ENCODE peak calls at places on chromosomes 2 and 18, in four cellular contexts. One of them, this sample, is unnamed.
A peak's percentile ranks its signal among the peaks of the same experiment; 100 is the strongest.

GRCh38 chr2:143451622-143452021 is 322.4 kb downstream of the ARHGAP15 start:
- DNase-seq in mesendoderm: no peak
- DNase-seq in H1: no peak
- DNase-seq in IMR-90: peak; percentile 41
- DNase-seq in this sample: no peak

GRCh38 chr2:111923271-111923670 is 24.9 kb downstream of the MERTK start:
- DNase-seq in mesendoderm: no peak
- DNase-seq in H1: no peak
- DNase-seq in IMR-90: peak; percentile 74
- DNase-seq in this sample: no peak

GRCh38 chr18:36519358-36519757 is 221.8 kb downstream of the FHOD3 start:
- DNase-seq in mesendoderm: no peak
- DNase-seq in H1: no peak
- DNase-seq in IMR-90: peak; percentile 52
- DNase-seq in this sample: no peak

GRCh38 chr2:170656669-170657068 is 58.5 kb upstream of the SP5 start:
- DNase-seq in mesendoderm: no peak
- DNase-seq in H1: no peak
- DNase-seq in IMR-90: no peak
- DNase-seq in this sample: no peak

GRCh38 chr18:57698571-57699276 is 77.1 kb upstream of the NARS1 start:
- DNase-seq in mesendoderm: peak; percentile 74
- DNase-seq in H1: no peak
- DNase-seq in IMR-90: peak; percentile 74
- DNase-seq in this sample: no peak

GRCh38 chr18:33326975-33327374 is 113.5 kb downstream of the CCDC178 start:
- DNase-seq in mesendoderm: no peak
- DNase-seq in H1: no peak
- DNase-seq in IMR-90: no peak
- DNase-seq in this sample: no peak

GRCh38 chr18:8717011-8717770 is 11.8 kb downstream of the MTCL1 start:
- DNase-seq in mesendoderm: peak; percentile 60
- DNase-seq in H1: peak; percentile 50
- DNase-seq in IMR-90: no peak
- DNase-seq in this sample: peak; percentile 77

GRCh38 chr2:119772767-119773166 is 13.0 kb downstream of the PTPN4 start:
- DNase-seq in mesendoderm: no peak
- DNase-seq in H1: no peak
- DNase-seq in IMR-90: no peak
- DNase-seq in this sample: no peak

GRCh38 chr2:238888781-238889180 is 40.9 kb downstream of the TWIST2 start:
- DNase-seq in mesendoderm: no peak
- DNase-seq in H1: no peak
- DNase-seq in IMR-90: no peak
- DNase-seq in this sample: no peak

GRCh38 chr18:58785171-58785805 is 79.4 kb upstream of the ZNF532 start:
- DNase-seq in mesendoderm: peak; percentile 93
- DNase-seq in H1: peak; percentile 49
- DNase-seq in IMR-90: peak; percentile 88
- DNase-seq in this sample: peak; percentile 56

GRCh38 chr2:221502270-221502973 is 69.7 kb downstream of the EPHA4 start:
- DNase-seq in mesendoderm: no peak
- DNase-seq in H1: no peak
- DNase-seq in IMR-90: peak; percentile 69
- DNase-seq in this sample: no peak

GRCh38 chr2:71831208-71831577 is 316.5 kb downstream of the CYP26B1 start:
- DNase-seq in mesendoderm: peak; percentile 45
- DNase-seq in H1: no peak
- DNase-seq in IMR-90: peak; percentile 80
- DNase-seq in this sample: peak; percentile 22

GRCh38 chr2:103161456-103162289 is 399.8 kb downstream of the TMEM182 start:
- DNase-seq in mesendoderm: peak; percentile 70
- DNase-seq in H1: no peak
- DNase-seq in IMR-90: peak; percentile 30
- DNase-seq in this sample: no peak

GRCh38 chr18:48950536-48951447 is at the start of gene SMAD7:
- DNase-seq in mesendoderm: no peak
- DNase-seq in H1: no peak
- DNase-seq in IMR-90: no peak
- DNase-seq in this sample: peak; percentile 22

GRCh38 chr2:224175010-224175409 is 135.9 kb upstream of the SERPINE2 start:
- DNase-seq in mesendoderm: no peak
- DNase-seq in H1: no peak
- DNase-seq in IMR-90: no peak
- DNase-seq in this sample: no peak

GRCh38 chr2:9800639-9800974 is 42.7 kb upstream of the TAF1B start:
- DNase-seq in mesendoderm: no peak
- DNase-seq in H1: no peak
- DNase-seq in IMR-90: no peak
- DNase-seq in this sample: no peak

GRCh38 chr2:127142663-127143630 is 36.0 kb upstream of the BIN1 start:
- DNase-seq in mesendoderm: peak; percentile 40
- DNase-seq in H1: no peak
- DNase-seq in IMR-90: no peak
- DNase-seq in this sample: no peak

GRCh38 chr2:147826615-147827375 is 18.0 kb upstream of the ACVR2A start:
- DNase-seq in mesendoderm: no peak
- DNase-seq in H1: no peak
- DNase-seq in IMR-90: no peak
- DNase-seq in this sample: no peak

GRCh38 chr2:109594246-109594900 is 19.4 kb downstream of the SEPTIN10 start:
- DNase-seq in mesendoderm: no peak
- DNase-seq in H1: no peak
- DNase-seq in IMR-90: peak; percentile 53
- DNase-seq in this sample: no peak

GRCh38 chr2:10266133-10266620 is 36.5 kb upstream of the HPCAL1 start:
- DNase-seq in mesendoderm: no peak
- DNase-seq in H1: no peak
- DNase-seq in IMR-90: peak; percentile 56
- DNase-seq in this sample: no peak

GRCh38 chr2:97748397-97748796 is 35.0 kb downstream of the ZAP70 start:
- DNase-seq in mesendoderm: peak; percentile 94
- DNase-seq in H1: peak; percentile 57
- DNase-seq in IMR-90: no peak
- DNase-seq in this sample: peak; percentile 91

GRCh38 chr2:12014088-12014960 is 267.9 kb downstream of the LPIN1 start:
- DNase-seq in mesendoderm: no peak
- DNase-seq in H1: no peak
- DNase-seq in IMR-90: peak; percentile 70
- DNase-seq in this sample: no peak

GRCh38 chr2:200184748-200185574 is 121.5 kb upstream of the SPATS2L start:
- DNase-seq in mesendoderm: no peak
- DNase-seq in H1: no peak
- DNase-seq in IMR-90: no peak
- DNase-seq in this sample: no peak

GRCh38 chr2:50358586-50358985 is 673.3 kb downstream of the NRXN1 start:
- DNase-seq in mesendoderm: no peak
- DNase-seq in H1: no peak
- DNase-seq in IMR-90: no peak
- DNase-seq in this sample: no peak

GRCh38 chr2:213015387-213016165 is 135.8 kb downstream of the IKZF2 start:
- DNase-seq in mesendoderm: no peak
- DNase-seq in H1: no peak
- DNase-seq in IMR-90: no peak
- DNase-seq in this sample: no peak

GRCh38 chr2:47617028-47617427 is 165.9 kb upstream of the MSH6 start:
- DNase-seq in mesendoderm: no peak
- DNase-seq in H1: no peak
- DNase-seq in IMR-90: no peak
- DNase-seq in this sample: no peak

GRCh38 chr18:78090584-78090983 is 840.9 kb downstream of the GALR1 start:
- DNase-seq in mesendoderm: no peak
- DNase-seq in H1: no peak
- DNase-seq in IMR-90: no peak
- DNase-seq in this sample: no peak

GRCh38 chr2:22867921-22868320 is 517.1 kb upstream of the KLHL29 start:
- DNase-seq in mesendoderm: no peak
- DNase-seq in H1: no peak
- DNase-seq in IMR-90: no peak
- DNase-seq in this sample: no peak

GRCh38 chr2:12455626-12456025 is 261.1 kb upstream of the TRIB2 start:
- DNase-seq in mesendoderm: no peak
- DNase-seq in H1: no peak
- DNase-seq in IMR-90: peak; percentile 35
- DNase-seq in this sample: no peak

GRCh38 chr2:172181840-172182239 is 79.1 kb upstream of the DLX2 start:
- DNase-seq in mesendoderm: peak; percentile 42
- DNase-seq in H1: peak; percentile 64
- DNase-seq in IMR-90: peak; percentile 21
- DNase-seq in this sample: peak; percentile 66

GRCh38 chr2:45745231-45745630 is 93.8 kb downstream of the PRKCE start:
- DNase-seq in mesendoderm: no peak
- DNase-seq in H1: no peak
- DNase-seq in IMR-90: no peak
- DNase-seq in this sample: no peak

GRCh38 chr2:200054681-200055468 is 99.5 kb downstream of the MAIP1 start:
- DNase-seq in mesendoderm: peak; percentile 90
- DNase-seq in H1: peak; percentile 59
- DNase-seq in IMR-90: no peak
- DNase-seq in this sample: peak; percentile 87

GRCh38 chr2:120013569-120014223 is 819 bp downstream of the EPB41L5 start:
- DNase-seq in mesendoderm: no peak
- DNase-seq in H1: no peak
- DNase-seq in IMR-90: no peak
- DNase-seq in this sample: peak; percentile 71

GRCh38 chr2:18238231-18238630 is 322.2 kb downstream of the RDH14 start:
- DNase-seq in mesendoderm: peak; percentile 68
- DNase-seq in H1: no peak
- DNase-seq in IMR-90: no peak
- DNase-seq in this sample: no peak

GRCh38 chr2:131016826-131017596 is 76.2 kb downstream of the FAM168B start:
- DNase-seq in mesendoderm: no peak
- DNase-seq in H1: no peak
- DNase-seq in IMR-90: peak; percentile 72
- DNase-seq in this sample: no peak

GRCh38 chr18:50266248-50266704 is at the start of gene CFAP53:
- DNase-seq in mesendoderm: peak; percentile 94
- DNase-seq in H1: peak; percentile 46
- DNase-seq in IMR-90: peak; percentile 84
- DNase-seq in this sample: peak; percentile 95

GRCh38 chr2:190576565-190576964 is 42.0 kb upstream of the NEMP2 start:
- DNase-seq in mesendoderm: no peak
- DNase-seq in H1: no peak
- DNase-seq in IMR-90: no peak
- DNase-seq in this sample: no peak

GRCh38 chr2:233473386-233473791 is 93.2 kb downstream of the USP40 start:
- DNase-seq in mesendoderm: no peak
- DNase-seq in H1: no peak
- DNase-seq in IMR-90: no peak
- DNase-seq in this sample: no peak

DNA sequence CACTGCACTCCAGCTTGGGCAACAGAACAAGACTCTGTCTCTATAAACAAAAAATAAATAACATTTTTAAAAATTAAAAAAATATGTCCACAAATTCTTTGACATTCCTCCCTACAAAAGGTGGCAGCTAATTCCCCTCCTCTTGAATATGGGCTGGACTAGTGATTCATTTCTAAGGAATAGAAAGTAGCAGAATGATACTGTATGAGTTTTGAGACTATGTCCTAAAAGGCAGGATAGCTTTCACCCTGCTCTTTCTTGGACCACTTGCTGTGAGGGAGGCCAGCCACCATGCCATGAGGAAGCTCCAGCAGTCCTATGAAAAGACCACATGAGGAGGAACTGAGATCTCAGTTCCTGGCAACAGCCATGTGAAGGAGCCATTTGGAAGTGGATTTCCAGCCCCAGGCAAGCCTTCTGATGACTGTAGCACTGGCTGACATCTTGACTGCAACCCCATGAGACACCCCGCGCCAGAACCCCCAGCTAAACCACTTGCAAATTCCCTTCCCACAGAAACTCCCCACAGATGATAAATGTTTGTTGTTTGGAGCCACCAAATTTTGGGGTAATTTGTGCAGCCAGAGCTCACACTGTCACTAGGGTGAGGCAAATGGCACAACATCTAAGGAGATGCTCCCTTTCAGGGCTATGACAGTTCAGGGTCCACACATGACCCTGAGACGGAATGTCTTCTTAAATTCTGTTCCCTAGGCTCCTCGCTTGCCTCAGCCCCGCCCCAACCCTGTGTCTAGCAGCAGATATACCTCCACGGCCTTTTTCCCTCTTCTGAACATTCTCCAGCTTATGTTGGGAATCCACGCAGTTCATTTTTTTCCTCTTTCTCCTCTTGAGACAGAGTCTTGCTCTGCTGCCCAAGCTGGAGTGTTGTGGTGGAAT is 17.1 kb upstream of the ATOH8 start:
- DNase-seq in mesendoderm: no peak
- DNase-seq in H1: no peak
- DNase-seq in IMR-90: no peak
- DNase-seq in this sample: no peak
- H4K5ac ChIP-seq in mesendoderm: no peak overlapping the region
- H4K5ac ChIP-seq in H1: no peak overlapping the region
- H4K5ac ChIP-seq in IMR-90: peak overlapping the region; percentile 30
- H4K5ac ChIP-seq in this sample: no peak overlapping the region

GRCh38 chr2:37583402-37583801 is 88.0 kb downstream of the CDC42EP3 start:
- DNase-seq in mesendoderm: no peak
- DNase-seq in H1: no peak
- DNase-seq in IMR-90: no peak
- DNase-seq in this sample: no peak
- H4K5ac ChIP-seq in mesendoderm: no peak overlapping the region
- H4K5ac ChIP-seq in H1: no peak overlapping the region
- H4K5ac ChIP-seq in IMR-90: no peak overlapping the region
- H4K5ac ChIP-seq in this sample: no peak overlapping the region

GRCh38 chr2:231433990-231434389 is 30.3 kb downstream of the NCL start:
- DNase-seq in mesendoderm: no peak
- DNase-seq in H1: no peak
- DNase-seq in IMR-90: no peak
- DNase-seq in this sample: no peak
- H4K5ac ChIP-seq in mesendoderm: no peak overlapping the region
- H4K5ac ChIP-seq in H1: no peak overlapping the region
- H4K5ac ChIP-seq in IMR-90: no peak overlapping the region
- H4K5ac ChIP-seq in this sample: no peak overlapping the region

DNA sequence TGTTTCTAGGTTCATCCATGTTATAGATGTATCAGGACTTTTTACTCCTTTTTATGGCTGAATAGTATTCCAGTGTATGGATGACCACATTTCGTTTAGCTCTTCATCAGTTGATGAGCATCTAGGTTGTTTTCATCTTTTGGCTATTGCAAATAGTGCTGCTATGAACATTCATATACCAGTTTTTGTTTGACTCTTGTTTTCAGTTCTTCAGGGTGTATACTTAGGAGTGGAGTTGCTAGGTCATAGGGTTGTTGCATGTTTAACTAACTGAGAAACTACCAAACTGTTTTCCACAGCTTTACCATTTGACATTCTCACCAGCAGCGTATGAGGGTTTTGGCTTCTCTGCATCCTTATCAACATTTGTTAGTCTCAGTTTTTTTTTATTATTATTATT is 25.8 kb upstream of the NAPG start:
- DNase-seq in mesendoderm: no peak
- DNase-seq in H1: no peak
- DNase-seq in IMR-90: no peak
- DNase-seq in this sample: no peak
- H4K5ac ChIP-seq in mesendoderm: no peak overlapping the region
- H4K5ac ChIP-seq in H1: no peak overlapping the region
- H4K5ac ChIP-seq in IMR-90: no peak overlapping the region
- H4K5ac ChIP-seq in this sample: no peak overlapping the region

This sample was measured in H9.